ENCODE peak calls at places on chromosomes 13 and 19, in four cellular contexts. One of them, this sample, is unnamed.

GRCh38 chr19:3057275-3057714 is 5.0 kb downstream of the TLE5 start:
- DNase-seq in fibroblast of lung: peak; percentile 74
- DNase-seq in GM23338: no peak
- DNase-seq in MM.1S: no peak
- DNase-seq in this sample: peak; percentile 96

GRCh38 chr19:48490980-48491792 is 20.4 kb downstream of the LMTK3 start:
- DNase-seq in fibroblast of lung: no peak
- DNase-seq in GM23338: peak; percentile 88
- DNase-seq in MM.1S: peak; percentile 62
- DNase-seq in this sample: peak; percentile 92

GRCh38 chr13:50340566-50341287 is 325.5 kb downstream of the KCNRG start:
- DNase-seq in fibroblast of lung: no peak
- DNase-seq in GM23338: peak; percentile 11
- DNase-seq in MM.1S: no peak
- DNase-seq in this sample: no peak

GRCh38 chr13:23751195-23751594 is 138.0 kb downstream of the MIPEP start:
- DNase-seq in fibroblast of lung: peak; percentile 33
- DNase-seq in GM23338: no peak
- DNase-seq in MM.1S: no peak
- DNase-seq in this sample: no peak

GRCh38 chr13:87368639-87369038 is 302.5 kb upstream of the SLITRK5 start:
- DNase-seq in fibroblast of lung: no peak
- DNase-seq in GM23338: no peak
- DNase-seq in MM.1S: no peak
- DNase-seq in this sample: no peak

GRCh38 chr19:10141973-10142372 is 22.3 kb upstream of the EIF3G start:
- DNase-seq in fibroblast of lung: no peak
- DNase-seq in GM23338: no peak
- DNase-seq in MM.1S: no peak
- DNase-seq in this sample: peak; percentile 72

GRCh38 chr13:74287672-74288169 is 153.5 kb upstream of the KLF12 start:
- DNase-seq in fibroblast of lung: peak; percentile 81
- DNase-seq in GM23338: peak; percentile 90
- DNase-seq in MM.1S: peak; percentile 87
- DNase-seq in this sample: peak; percentile 46

GRCh38 chr13:74562381-74562780 is 428.2 kb upstream of the KLF12 start:
- DNase-seq in fibroblast of lung: peak; percentile 68
- DNase-seq in GM23338: no peak
- DNase-seq in MM.1S: no peak
- DNase-seq in this sample: no peak

GRCh38 chr13:90261343-90261742 is 1086.1 kb upstream of the MIR17HG start:
- DNase-seq in fibroblast of lung: no peak
- DNase-seq in GM23338: no peak
- DNase-seq in MM.1S: no peak
- DNase-seq in this sample: no peak

GRCh38 chr13:27476943-27477681 is 26.7 kb upstream of the MTIF3 start:
- DNase-seq in fibroblast of lung: peak; percentile 5
- DNase-seq in GM23338: no peak
- DNase-seq in MM.1S: peak; percentile 9
- DNase-seq in this sample: peak; percentile 87

GRCh38 chr19:53076984-53077383 is 26.2 kb downstream of the ZNF160 start:
- DNase-seq in fibroblast of lung: peak; percentile 43
- DNase-seq in GM23338: peak; percentile 97
- DNase-seq in MM.1S: no peak
- DNase-seq in this sample: peak; percentile 73

GRCh38 chr19:13298565-13299481 is 148.6 kb downstream of the IER2 start:
- DNase-seq in fibroblast of lung: no peak
- DNase-seq in GM23338: peak; percentile 83
- DNase-seq in MM.1S: no peak
- DNase-seq in this sample: no peak

GRCh38 chr19:16197188-16197621 is 506 bp upstream of the AP1M1 start:
- DNase-seq in fibroblast of lung: peak; percentile 90
- DNase-seq in GM23338: no peak
- DNase-seq in MM.1S: no peak
- DNase-seq in this sample: peak; percentile 97

GRCh38 chr13:31067416-31068118 is 94.1 kb downstream of the HSPH1 start:
- DNase-seq in fibroblast of lung: peak; percentile 91
- DNase-seq in GM23338: no peak
- DNase-seq in MM.1S: no peak
- DNase-seq in this sample: peak; percentile 93

GRCh38 chr13:47005761-47006414 is 109.0 kb upstream of the HTR2A start:
- DNase-seq in fibroblast of lung: peak; percentile 18
- DNase-seq in GM23338: no peak
- DNase-seq in MM.1S: no peak
- DNase-seq in this sample: peak; percentile 52

GRCh38 chr13:99694251-99694650 is 193.0 kb downstream of the TM9SF2 start:
- DNase-seq in fibroblast of lung: no peak
- DNase-seq in GM23338: no peak
- DNase-seq in MM.1S: no peak
- DNase-seq in this sample: no peak

GRCh38 chr19:46537136-46538097 is 41.8 kb upstream of the PNMA8B start:
- DNase-seq in fibroblast of lung: peak; percentile 19
- DNase-seq in GM23338: peak; percentile 79
- DNase-seq in MM.1S: peak; percentile 26
- DNase-seq in this sample: peak; percentile 84

GRCh38 chr13:24381539-24382265 is 72.3 kb downstream of the C1QTNF9 start:
- DNase-seq in fibroblast of lung: peak; percentile 57
- DNase-seq in GM23338: peak; percentile 35
- DNase-seq in MM.1S: no peak
- DNase-seq in this sample: no peak

DNA sequence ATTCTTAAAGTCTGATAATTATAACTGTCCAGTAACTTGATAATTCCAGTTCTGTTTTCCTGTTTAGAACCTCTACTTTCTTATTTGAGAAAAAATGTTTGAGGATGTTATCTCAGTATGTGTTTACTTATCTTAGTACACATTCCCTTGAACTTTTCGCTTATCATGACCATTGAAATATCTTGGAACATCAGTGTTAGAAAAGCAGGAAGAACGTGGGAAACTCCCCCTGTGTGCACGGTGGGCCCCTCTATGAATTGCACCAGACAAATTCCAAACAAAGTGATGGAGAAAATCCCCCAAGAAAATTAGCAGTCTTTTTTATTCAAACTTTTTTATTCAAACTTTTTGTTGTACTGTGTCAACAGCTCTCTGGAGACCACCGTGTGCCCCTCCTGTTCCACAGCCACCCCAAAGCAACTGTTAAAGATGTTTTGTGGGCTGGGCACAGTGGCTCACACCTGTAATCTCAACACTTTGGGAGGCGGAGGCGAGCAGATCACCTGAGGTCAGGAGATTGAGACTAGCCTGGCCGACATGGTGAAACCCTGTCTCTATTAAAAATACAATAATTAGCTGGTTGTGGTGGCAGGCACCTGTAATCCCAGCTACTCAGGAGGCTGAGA is 78.3 kb upstream of the PEG3 start:
- DNase-seq in fibroblast of lung: no peak
- DNase-seq in GM23338: no peak
- DNase-seq in MM.1S: no peak
- DNase-seq in this sample: no peak
- H4K20me1 ChIP-seq in fibroblast of lung: no peaks in the 10 kb centered on the region
- H4K20me1 ChIP-seq in GM23338: no peaks in the 10 kb centered on the region
- H4K20me1 ChIP-seq in MM.1S: no peaks in the 10 kb centered on the region
- H4K20me1 ChIP-seq in this sample: no peaks in the 10 kb centered on the region

GRCh38 chr19:38650180-38650775 is 2.8 kb downstream of the ACTN4 start:
- DNase-seq in fibroblast of lung: no peak
- DNase-seq in GM23338: no peak
- DNase-seq in MM.1S: no peak
- DNase-seq in this sample: peak; percentile 68

GRCh38 chr19:38649305-38650179 is 2.1 kb downstream of the ACTN4 start:
- DNase-seq in fibroblast of lung: no peak
- DNase-seq in GM23338: peak; percentile 49
- DNase-seq in MM.1S: no peak
- DNase-seq in this sample: peak; percentile 85

GRCh38 chr19:38648789-38649304 is 1.4 kb downstream of the ACTN4 start:
- DNase-seq in fibroblast of lung: no peak
- DNase-seq in GM23338: no peak
- DNase-seq in MM.1S: no peak
- DNase-seq in this sample: peak; percentile 73

GRCh38 chr19:38653028-38653571 is 5.7 kb downstream of the ACTN4 start:
- DNase-seq in fibroblast of lung: peak; percentile 57
- DNase-seq in GM23338: no peak
- DNase-seq in MM.1S: no peak
- DNase-seq in this sample: peak; percentile 76

GRCh38 chr19:38650911-38651584 is 3.6 kb downstream of the ACTN4 start:
- DNase-seq in fibroblast of lung: peak; percentile 93
- DNase-seq in GM23338: no peak
- DNase-seq in MM.1S: no peak
- DNase-seq in this sample: peak; percentile 92
- H4K20me1 ChIP-seq in fibroblast of lung: no peaks in the 10 kb centered on the region
- H4K20me1 ChIP-seq in GM23338: peaks cover 64% of the 10 kb centered on the region
- H4K20me1 ChIP-seq in MM.1S: peaks cover 22% of the 10 kb centered on the region
- H4K20me1 ChIP-seq in this sample: peaks cover 49% of the 10 kb centered on the region

GRCh38 chr19:40754611-40755247 is 3.7 kb downstream of the SNRPA start:
- DNase-seq in fibroblast of lung: no peak
- DNase-seq in GM23338: no peak
- DNase-seq in MM.1S: no peak
- DNase-seq in this sample: no peak

GRCh38 chr19:40758491-40758890 is 7.5 kb downstream of the SNRPA start:
- DNase-seq in fibroblast of lung: no peak
- DNase-seq in GM23338: no peak
- DNase-seq in MM.1S: no peak
- DNase-seq in this sample: no peak

GRCh38 chr19:40755248-40755624 is 4.2 kb downstream of the SNRPA start:
- DNase-seq in fibroblast of lung: no peak
- DNase-seq in GM23338: no peak
- DNase-seq in MM.1S: no peak
- DNase-seq in this sample: no peak

GRCh38 chr19:40759352-40759751 is 8.3 kb downstream of the SNRPA start:
- DNase-seq in fibroblast of lung: no peak
- DNase-seq in GM23338: no peak
- DNase-seq in MM.1S: no peak
- DNase-seq in this sample: no peak

DNA sequence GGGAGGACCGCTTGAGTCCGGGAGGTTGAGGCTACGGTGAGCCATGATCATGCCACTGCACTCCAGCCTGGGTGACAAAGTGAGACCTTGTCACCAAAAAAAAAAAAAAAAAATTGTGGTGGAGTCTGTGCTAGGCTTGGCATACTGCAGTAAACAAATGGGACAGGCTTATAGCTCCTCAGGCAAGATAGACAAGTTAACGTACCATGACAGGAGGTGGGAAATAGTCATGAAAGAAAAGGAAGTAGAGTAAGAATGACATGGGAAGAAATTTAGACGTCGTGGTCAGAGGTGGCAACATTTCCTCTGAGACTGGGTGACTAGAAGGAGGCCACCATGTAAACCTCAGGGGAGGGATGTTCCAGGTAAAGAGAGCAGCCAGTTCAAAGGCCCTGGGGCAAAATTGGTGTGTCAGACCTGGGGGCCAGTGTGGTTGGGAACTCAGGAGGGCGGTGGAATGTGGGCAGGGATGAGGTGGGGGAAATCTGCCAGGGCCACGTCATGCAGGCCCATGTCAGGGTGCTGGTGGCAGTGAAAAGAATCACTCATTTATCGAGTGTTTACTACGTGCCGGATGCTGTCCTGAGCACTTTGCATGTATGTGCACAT is 5.6 kb downstream of the SNRPA start:
- DNase-seq in fibroblast of lung: no peak
- DNase-seq in GM23338: no peak
- DNase-seq in MM.1S: no peak
- DNase-seq in this sample: no peak
- H4K20me1 ChIP-seq in fibroblast of lung: no peaks in the 10 kb centered on the region
- H4K20me1 ChIP-seq in GM23338: peaks cover 71% of the 10 kb centered on the region
- H4K20me1 ChIP-seq in MM.1S: peaks cover 32% of the 10 kb centered on the region
- H4K20me1 ChIP-seq in this sample: peaks cover 27% of the 10 kb centered on the region

GRCh38 chr19:32363175-32363574 is 17.8 kb downstream of the ZNF507 start:
- DNase-seq in fibroblast of lung: no peak
- DNase-seq in GM23338: no peak
- DNase-seq in MM.1S: no peak
- DNase-seq in this sample: no peak
- H4K20me1 ChIP-seq in fibroblast of lung: no peaks in the 10 kb centered on the region
- H4K20me1 ChIP-seq in GM23338: peaks cover 45% of the 10 kb centered on the region
- H4K20me1 ChIP-seq in MM.1S: no peaks in the 10 kb centered on the region
- H4K20me1 ChIP-seq in this sample: peaks cover 14% of the 10 kb centered on the region

GRCh38 chr19:45098521-45099464 is 5.8 kb downstream of the PPP1R37 start:
- DNase-seq in fibroblast of lung: peak; percentile 59
- DNase-seq in GM23338: no peak
- DNase-seq in MM.1S: no peak
- DNase-seq in this sample: no peak
- H4K20me1 ChIP-seq in fibroblast of lung: no peaks in the 10 kb centered on the region
- H4K20me1 ChIP-seq in GM23338: peaks cover 73% of the 10 kb centered on the region
- H4K20me1 ChIP-seq in MM.1S: peaks cover 12% of the 10 kb centered on the region
- H4K20me1 ChIP-seq in this sample: peaks cover 92% of the 10 kb centered on the region